ENCODE peak calls at places on chromosomes 11 and 22, in five cellular contexts. K is RCC 7860; R is NCI-H1930; P is activated naive CD8-positive, alpha-beta T cell treated with anti-CD3 and anti-CD28 coated beads for 36 hours; N is HCT116. V is an unnamed sample.

GRCh38 chr11:66541892-66542291 is 4.0 kb downstream of the ZDHHC24 start:
- DNase-seq in K (no peak), R (no peak), P (no peak), N (no peak), V (no peak)

GRCh38 chr11:134236834-134237556 is 12.5 kb downstream of the VPS26B start:
- DNase-seq in K (no peak), R (no peak), P (no peak), N (no peak), V (no peak)

GRCh38 chr11:13448876-13449275 is 14.1 kb downstream of the BTBD10 start:
- DNase-seq in K (no peak), R (no peak), P (no peak), N (no peak), V (no peak)

GRCh38 chr11:74014880-74015279 is 6.0 kb upstream of the UCP3 start:
- DNase-seq in K (no peak), R (no peak), P (no peak), N (no peak), V (no peak)

GRCh38 chr22:26663374-26663923 is 6.1 kb downstream of the MIAT start:
- DNase-seq in K (no peak), R (no peak), P (no peak), N (no peak), V (no peak)

GRCh38 chr11:103633819-103634590 is 402.4 kb upstream of the DDI1 start:
- DNase-seq in K (no peak), R (no peak), P (no peak), N (no peak), V (no peak)

GRCh38 chr11:45298718-45299117 is 12.6 kb upstream of the SYT13 start:
- DNase-seq in K (no peak), R (no peak), P (no peak), N (no peak), V (no peak)

GRCh38 chr22:29824677-29825076 is 13.4 kb downstream of the ASCC2 start:
- DNase-seq in K (no peak), R (no peak), P (no peak), N (no peak), V (no peak)

GRCh38 chr11:74671520-74672196 is 59.6 kb downstream of the CHRDL2 start:
- DNase-seq in K (peak; percentile 70), R (no peak), P (no peak), N (no peak), V (no peak)

GRCh38 chr11:95569207-95569606 is 220.4 kb downstream of the FAM76B start:
- DNase-seq in K (no peak), R (no peak), P (no peak), N (no peak), V (no peak)

GRCh38 chr22:20531404-20532181 is 24.2 kb downstream of the MED15 start:
- DNase-seq in K (peak; percentile 93), R (no peak), P (no peak), N (peak; percentile 79), V (peak; percentile 91)

GRCh38 chr11:35063453-35063852 is 75.5 kb upstream of the CD44 start:
- DNase-seq in K (no peak), R (no peak), P (no peak), N (no peak), V (no peak)

GRCh38 chr11:64803846-64804345 is 882 bp upstream of the MAP4K2 start:
- DNase-seq in K (no peak), R (no peak), P (no peak), N (no peak), V (peak; percentile 42)

GRCh38 chr22:39209756-39210155 is 35.0 kb downstream of the PDGFB start:
- DNase-seq in K (no peak), R (no peak), P (no peak), N (no peak), V (no peak)

GRCh38 chr11:41461057-41461681 is 1.7 kb upstream of the LRRC4C start:
- DNase-seq in K (peak; percentile 9), R (peak; percentile 14), P (no peak), N (peak; percentile 1), V (peak; percentile 0)

GRCh38 chr22:16601437-16602223 is 9.0 kb upstream of the CCT8L2 start:
- DNase-seq in K (no peak), R (no peak), P (peak; percentile 22), N (no peak), V (no peak)

GRCh38 chr11:94067010-94067409 is 45.9 kb downstream of the HEPHL1 start:
- DNase-seq in K (no peak), R (no peak), P (no peak), N (no peak), V (no peak)